ENCODE peak calls at places on chromosomes 5 and 9, in six cellular contexts. One of them, this sample, is unnamed.

GRCh38 chr5:83475540-83476469 is 4.3 kb downstream of the VCAN start:
- DNase-seq in GM12891: no peak
- DNase-seq in NB4: no peak
- DNase-seq in uterus: no peak
- DNase-seq in HCT116: no peak
- DNase-seq in IMR-90: peak; percentile 92
- DNase-seq in this sample: no peak

GRCh38 chr9:18208166-18209059 is 265.5 kb upstream of the ADAMTSL1 start:
- DNase-seq in NB4: peak; percentile 53
- DNase-seq in IMR-90: peak; percentile 12
- DNase-seq in HCT116: no peak
- DNase-seq in uterus: peak; percentile 52
- DNase-seq in GM12891: no peak
- DNase-seq in this sample: peak; percentile 7

GRCh38 chr5:41193462-41194166 is 19.7 kb downstream of the C6 start:
- DNase-seq in GM12891: no peak
- DNase-seq in IMR-90: peak; percentile 49
- DNase-seq in NB4: no peak
- DNase-seq in HCT116: no peak
- DNase-seq in uterus: peak; percentile 96
- DNase-seq in this sample: no peak

GRCh38 chr5:170632266-170632984 is 128.6 kb downstream of the KCNIP1 start:
- DNase-seq in GM12891: no peak
- DNase-seq in NB4: no peak
- DNase-seq in IMR-90: no peak
- DNase-seq in uterus: no peak
- DNase-seq in HCT116: no peak
- DNase-seq in this sample: no peak

GRCh38 chr9:124132671-124133147 is 121.1 kb downstream of the LHX2 start:
- DNase-seq in NB4: no peak
- DNase-seq in IMR-90: peak; percentile 16
- DNase-seq in HCT116: no peak
- DNase-seq in GM12891: no peak
- DNase-seq in uterus: no peak
- DNase-seq in this sample: no peak

GRCh38 chr9:134366223-134367031 is 40.2 kb downstream of the RXRA start:
- DNase-seq in uterus: peak; percentile 91
- DNase-seq in GM12891: no peak
- DNase-seq in HCT116: no peak
- DNase-seq in NB4: peak; percentile 50
- DNase-seq in IMR-90: peak; percentile 83
- DNase-seq in this sample: peak; percentile 97

GRCh38 chr5:120304653-120305052 is 159.4 kb upstream of the PRR16 start:
- DNase-seq in NB4: no peak
- DNase-seq in IMR-90: peak; percentile 83
- DNase-seq in GM12891: no peak
- DNase-seq in uterus: no peak
- DNase-seq in HCT116: no peak
- DNase-seq in this sample: no peak

GRCh38 chr5:65774346-65774745 is 52.3 kb downstream of the NLN start:
- DNase-seq in HCT116: no peak
- DNase-seq in GM12891: no peak
- DNase-seq in uterus: no peak
- DNase-seq in NB4: no peak
- DNase-seq in IMR-90: peak; percentile 90
- DNase-seq in this sample: peak; percentile 22

GRCh38 chr9:4143951-4144717 is 155.7 kb downstream of the GLIS3 start:
- DNase-seq in NB4: no peak
- DNase-seq in GM12891: no peak
- DNase-seq in HCT116: no peak
- DNase-seq in IMR-90: peak; percentile 82
- DNase-seq in uterus: no peak
- DNase-seq in this sample: no peak

GRCh38 chr5:171639236-171639635 is 146.4 kb upstream of the SMIM23 start:
- DNase-seq in NB4: no peak
- DNase-seq in HCT116: no peak
- DNase-seq in IMR-90: no peak
- DNase-seq in GM12891: no peak
- DNase-seq in uterus: no peak
- DNase-seq in this sample: no peak

GRCh38 chr9:125544988-125545651 is 161.9 kb downstream of the MAPKAP1 start:
- DNase-seq in HCT116: no peak
- DNase-seq in NB4: no peak
- DNase-seq in IMR-90: peak; percentile 89
- DNase-seq in GM12891: no peak
- DNase-seq in uterus: peak; percentile 32
- DNase-seq in this sample: no peak

GRCh38 chr5:22541037-22541436 is 312.1 kb downstream of the CDH12 start:
- DNase-seq in NB4: no peak
- DNase-seq in IMR-90: no peak
- DNase-seq in HCT116: no peak
- DNase-seq in GM12891: no peak
- DNase-seq in uterus: no peak
- DNase-seq in this sample: no peak

GRCh38 chr5:142017832-142018427 is 5.1 kb upstream of the GNPDA1 start:
- DNase-seq in HCT116: no peak
- DNase-seq in GM12891: no peak
- DNase-seq in IMR-90: peak; percentile 75
- DNase-seq in NB4: peak; percentile 85
- DNase-seq in uterus: no peak
- DNase-seq in this sample: no peak

GRCh38 chr5:132677191-132677590 is 3.4 kb downstream of the IL4 start:
- DNase-seq in GM12891: no peak
- DNase-seq in HCT116: peak; percentile 79
- DNase-seq in uterus: peak; percentile 38
- DNase-seq in IMR-90: peak; percentile 91
- DNase-seq in NB4: no peak
- DNase-seq in this sample: peak; percentile 98

GRCh38 chr5:59036274-59036961 is 453.5 kb downstream of the RAB3C start:
- DNase-seq in HCT116: peak; percentile 28
- DNase-seq in IMR-90: peak; percentile 99
- DNase-seq in GM12891: no peak
- DNase-seq in uterus: peak; percentile 32
- DNase-seq in NB4: peak; percentile 89
- DNase-seq in this sample: no peak

GRCh38 chr5:10633271-10634049 is 69.6 kb downstream of the ANKRD33B start:
- DNase-seq in uterus: no peak
- DNase-seq in GM12891: no peak
- DNase-seq in IMR-90: no peak
- DNase-seq in HCT116: no peak
- DNase-seq in NB4: peak; percentile 60
- DNase-seq in this sample: no peak

GRCh38 chr5:12672141-12672540 is 767.9 kb upstream of the CTNND2 start:
- DNase-seq in NB4: no peak
- DNase-seq in HCT116: no peak
- DNase-seq in uterus: no peak
- DNase-seq in IMR-90: no peak
- DNase-seq in GM12891: no peak
- DNase-seq in this sample: no peak

GRCh38 chr5:6525910-6526309 is 77.3 kb downstream of the UBE2QL1 start:
- DNase-seq in IMR-90: peak; percentile 1
- DNase-seq in NB4: peak; percentile 48
- DNase-seq in GM12891: peak; percentile 35
- DNase-seq in HCT116: peak; percentile 13
- DNase-seq in uterus: no peak
- DNase-seq in this sample: peak; percentile 42

GRCh38 chr9:4211022-4211421 is 88.8 kb downstream of the GLIS3 start:
- DNase-seq in NB4: no peak
- DNase-seq in GM12891: no peak
- DNase-seq in uterus: no peak
- DNase-seq in HCT116: no peak
- DNase-seq in IMR-90: no peak
- DNase-seq in this sample: no peak

GRCh38 chr9:133700861-133701320 is 37.3 kb downstream of the SARDH start:
- DNase-seq in uterus: no peak
- DNase-seq in HCT116: no peak
- DNase-seq in NB4: no peak
- DNase-seq in IMR-90: no peak
- DNase-seq in GM12891: no peak
- DNase-seq in this sample: no peak

GRCh38 chr9:30075451-30076199 is 2308.8 kb upstream of the ACO1 start:
- DNase-seq in HCT116: peak; percentile 55
- DNase-seq in NB4: peak; percentile 45
- DNase-seq in IMR-90: no peak
- DNase-seq in GM12891: no peak
- DNase-seq in uterus: no peak
- DNase-seq in this sample: peak; percentile 3

GRCh38 chr5:58855851-58856739 is 273.2 kb downstream of the RAB3C start:
- DNase-seq in uterus: no peak
- DNase-seq in HCT116: no peak
- DNase-seq in NB4: no peak
- DNase-seq in GM12891: no peak
- DNase-seq in IMR-90: no peak
- DNase-seq in this sample: no peak

GRCh38 chr9:70419546-70420266 is 5.2 kb upstream of the KLF9 start:
- DNase-seq in uterus: peak; percentile 96
- DNase-seq in GM12891: peak; percentile 61
- DNase-seq in NB4: peak; percentile 94
- DNase-seq in HCT116: peak; percentile 85
- DNase-seq in IMR-90: peak; percentile 96
- DNase-seq in this sample: peak; percentile 92
- TF ChIP-seq POLR2A in uterus: peak; percentile 66
- TF ChIP-seq POLR2A in GM12891: no peak
- TF ChIP-seq POLR2A in NB4: no peak
- TF ChIP-seq POLR2A in HCT116: peak; percentile 35
- TF ChIP-seq POLR2A in IMR-90: peak; percentile 95
- TF ChIP-seq POLR2A in this sample: peak; percentile 28

DNA sequence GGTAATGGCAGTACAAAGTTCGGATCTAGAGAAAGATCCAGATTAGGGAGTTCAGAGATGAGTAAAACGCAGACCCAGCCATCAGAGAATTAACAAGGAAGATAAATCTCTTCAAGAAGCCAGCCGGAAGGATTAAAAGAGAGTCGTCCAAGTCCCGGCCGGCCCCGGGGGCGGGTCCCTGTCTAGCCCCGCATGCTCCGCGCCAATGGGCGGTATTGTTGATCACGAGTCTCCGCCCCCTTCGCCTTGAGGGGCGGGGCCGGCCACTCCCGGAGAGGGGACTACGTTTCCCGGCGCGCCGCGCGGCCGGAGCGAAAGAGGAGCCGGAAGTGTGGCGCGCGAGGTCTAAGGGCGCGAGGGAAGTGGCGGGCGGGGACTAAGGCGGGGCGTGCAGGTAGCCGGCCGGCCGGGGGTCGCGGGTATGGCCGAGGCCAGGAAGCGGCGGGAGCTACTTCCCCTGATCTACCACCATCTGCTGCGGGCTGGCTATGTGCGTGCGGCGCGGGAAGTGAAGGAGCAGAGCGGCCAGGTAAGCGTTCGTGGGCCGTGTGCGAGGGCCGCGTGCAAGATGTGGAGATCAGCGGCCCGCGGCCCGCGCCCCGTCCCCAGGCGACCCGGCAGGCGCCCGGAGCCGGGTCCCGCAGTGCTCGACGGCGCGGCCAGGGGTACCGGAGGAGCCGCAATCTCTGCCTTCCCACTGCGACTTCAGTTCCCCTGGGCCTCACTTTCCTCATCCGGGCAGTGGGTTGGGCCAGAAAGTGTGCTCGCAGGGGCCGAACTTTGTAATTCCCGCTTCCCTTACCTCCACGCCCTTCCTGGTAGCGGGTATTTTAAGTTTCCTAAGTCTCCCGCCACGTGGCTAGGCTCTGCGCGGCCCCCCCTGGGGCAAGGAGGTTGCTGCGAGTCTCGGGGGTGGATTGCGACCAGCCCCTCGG is at the start of gene TCOF1:
- DNase-seq in HCT116: peak; percentile 88
- DNase-seq in GM12891: peak; percentile 87
- DNase-seq in IMR-90: peak; percentile 91
- DNase-seq in NB4: peak; percentile 97
- DNase-seq in uterus: peak; percentile 98
- DNase-seq in this sample: peak; percentile 86
- TF ChIP-seq POLR2A in HCT116: peak; percentile 39
- TF ChIP-seq POLR2A in GM12891: no peak
- TF ChIP-seq POLR2A in IMR-90: no peak
- TF ChIP-seq POLR2A in NB4: peak; percentile 47
- TF ChIP-seq POLR2A in uterus: no peak
- TF ChIP-seq POLR2A in this sample: peak; percentile 57

GRCh38 chr9:110256392-110257096 is at the start of gene TXN:
- DNase-seq in HCT116: peak; percentile 51
- DNase-seq in uterus: peak; percentile 91
- DNase-seq in NB4: peak; percentile 92
- DNase-seq in IMR-90: peak; percentile 87
- DNase-seq in GM12891: peak; percentile 64
- DNase-seq in this sample: peak; percentile 93

GRCh38 chr9:110256142-110256391 is 240 bp downstream of the TXN start:
- DNase-seq in HCT116: no peak
- DNase-seq in IMR-90: no peak
- DNase-seq in NB4: no peak
- DNase-seq in uterus: no peak
- DNase-seq in GM12891: no peak
- DNase-seq in this sample: peak; percentile 31

GRCh38 chr9:110254500-110254899 is 1.8 kb downstream of the TXN start:
- DNase-seq in HCT116: no peak
- DNase-seq in GM12891: no peak
- DNase-seq in IMR-90: no peak
- DNase-seq in NB4: no peak
- DNase-seq in uterus: no peak
- DNase-seq in this sample: no peak

GRCh38 chr9:110255064-110255416 is 1.3 kb downstream of the TXN start:
- DNase-seq in IMR-90: no peak
- DNase-seq in GM12891: no peak
- DNase-seq in NB4: no peak
- DNase-seq in uterus: no peak
- DNase-seq in HCT116: no peak
- DNase-seq in this sample: no peak

DNA sequence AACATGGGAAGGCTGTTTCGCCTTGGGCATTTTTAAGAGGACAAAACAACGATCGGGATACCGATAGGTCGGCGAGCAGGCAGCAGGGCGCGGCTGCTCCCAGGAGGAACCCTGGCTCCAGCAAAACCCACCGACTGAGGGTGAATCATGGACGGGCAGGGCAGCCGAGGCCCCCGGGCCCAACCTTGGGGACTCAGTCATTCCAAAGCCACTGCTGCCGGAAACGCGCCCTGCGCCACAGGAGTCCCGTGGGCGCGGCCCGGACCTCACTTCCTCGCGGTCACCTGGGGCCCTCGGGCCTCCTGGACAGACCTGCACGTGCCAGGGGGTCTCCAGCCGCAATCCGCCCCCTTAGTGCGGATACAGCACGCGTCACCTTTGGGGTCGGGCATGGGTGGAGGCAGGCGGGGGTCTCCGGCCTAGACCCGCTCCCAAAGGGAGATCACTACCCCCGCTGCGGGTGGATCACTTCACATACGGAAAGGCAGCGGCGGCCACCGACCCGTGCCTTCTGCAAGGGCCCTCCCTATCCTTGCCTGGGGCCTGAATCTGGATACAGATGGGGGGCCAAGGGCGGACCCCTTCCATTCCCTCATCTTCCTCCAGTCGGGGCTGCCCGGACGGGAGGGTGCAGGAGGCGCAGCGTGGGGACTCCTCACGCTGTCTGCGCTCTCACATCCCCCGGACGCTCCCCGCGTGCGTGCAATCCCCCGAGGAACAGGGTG is 728 bp downstream of the TXN start:
- DNase-seq in NB4: peak; percentile 77
- DNase-seq in IMR-90: peak; percentile 47
- DNase-seq in HCT116: no peak
- DNase-seq in GM12891: peak; percentile 21
- DNase-seq in uterus: peak; percentile 39
- DNase-seq in this sample: peak; percentile 80
- TF ChIP-seq POLR2A in NB4: peak; percentile 40
- TF ChIP-seq POLR2A in IMR-90: no peak
- TF ChIP-seq POLR2A in HCT116: no peak
- TF ChIP-seq POLR2A in GM12891: no peak
- TF ChIP-seq POLR2A in uterus: no peak
- TF ChIP-seq POLR2A in this sample: peak; percentile 38

GRCh38 chr9:77595426-77596051 is 52.6 kb downstream of the GNA14 start:
- DNase-seq in NB4: no peak
- DNase-seq in uterus: no peak
- DNase-seq in IMR-90: no peak
- DNase-seq in HCT116: no peak
- DNase-seq in GM12891: no peak
- DNase-seq in this sample: no peak
- TF ChIP-seq POLR2A in NB4: no peak
- TF ChIP-seq POLR2A in uterus: no peak
- TF ChIP-seq POLR2A in IMR-90: no peak
- TF ChIP-seq POLR2A in HCT116: no peak
- TF ChIP-seq POLR2A in GM12891: no peak
- TF ChIP-seq POLR2A in this sample: no peak

This sample was measured in H54.